ENCODE peak calls at places on chromosomes 6 and 20, in ten cellular contexts. E is naive thymus-derived CD4-positive, alpha-beta T cell; N is pancreas; O is adrenal gland; Q is fibroblast of lung; R is HCT116; H is lung; L is heart right ventricle; T is prostate gland; F is astrocyte. W is an unnamed sample. For H3K36me3, the result is how much of the 10 kb centered on the place peaks cover.

GRCh38 chr6:47767102-47767501 is 14.7 kb upstream of the OPN5 start:
- DNase-seq in E (no peak), N (no peak), O (no peak), Q (no peak), R (no peak), H (no peak), L (no peak), T (no peak), F (no peak), W (no peak)

GRCh38 chr6:15025416-15025815 is 220.5 kb upstream of the JARID2 start:
- DNase-seq in E (no peak), N (no peak), O (no peak), Q (no peak), R (no peak), H (no peak), L (no peak), T (no peak), F (no peak), W (no peak)

GRCh38 chr6:148700713-148701392 is 46.0 kb upstream of the UST start:
- DNase-seq in E (no peak), N (no peak), O (peak), Q (peak), R (no peak), H (no peak), L (no peak), T (no peak), F (peak), W (no peak)

GRCh38 chr20:60812561-60812960 is 439.5 kb upstream of the CDH4 start:
- DNase-seq in E (no peak), N (no peak), O (no peak), Q (no peak), R (no peak), H (no peak), L (no peak), T (no peak), F (no peak), W (no peak)

GRCh38 chr6:147366290-147366689 is 142.2 kb upstream of the SAMD5 start:
- DNase-seq in E (no peak), N (no peak), O (no peak), Q (peak), R (no peak), H (no peak), L (no peak), T (no peak), F (no peak), W (no peak)

GRCh38 chr20:46683939-46684750 is 5.1 kb downstream of the TP53RK start:
- DNase-seq in E (no peak), N (peak), O (peak), Q (peak), R (no peak), H (peak), L (peak), T (peak), F (peak), W (no peak)

GRCh38 chr6:169998457-169998856 is 247.0 kb downstream of the ERMARD start:
- DNase-seq in E (no peak), N (no peak), O (peak), Q (no peak), R (no peak), H (no peak), L (no peak), T (no peak), F (no peak), W (no peak)

GRCh38 chr6:33905081-33905609 is 101.3 kb upstream of the MLN start:
- DNase-seq in E (no peak), N (no peak), O (no peak), Q (no peak), R (no peak), H (no peak), L (no peak), T (no peak), F (no peak), W (no peak)

GRCh38 chr6:108562503-108562993 is 1.8 kb downstream of the FOXO3 start:
- DNase-seq in E (no peak), N (peak), O (peak), Q (peak), R (peak), H (peak), L (peak), T (peak), F (peak), W (no peak)

GRCh38 chr6:53020005-53020744 is 25.1 kb upstream of the GSTA4 start:
- DNase-seq in E (no peak), N (no peak), O (no peak), Q (peak), R (no peak), H (no peak), L (no peak), T (no peak), F (no peak), W (no peak)

GRCh38 chr20:51562334-51563140 is 20.0 kb upstream of the NFATC2 start:
- DNase-seq in E (peak), N (peak), O (peak), Q (peak), R (peak), H (peak), L (peak), T (peak), F (peak), W (no peak)

GRCh38 chr6:110944681-110945151 is 13.8 kb upstream of the GTF3C6 start:
- DNase-seq in E (peak), N (no peak), O (no peak), Q (peak), R (peak), H (no peak), L (no peak), T (no peak), F (peak), W (peak)

GRCh38 chr20:23086056-23086551 is at the start of gene CD93:
- DNase-seq in E (peak), N (no peak), O (peak), Q (no peak), R (no peak), H (no peak), L (peak), T (no peak), F (peak), W (no peak)

GRCh38 chr20:13008761-13009681 is at the start of gene SPTLC3:
- DNase-seq in E (no peak), N (peak), O (peak), Q (peak), R (no peak), H (peak), L (peak), T (peak), F (peak), W (no peak)

GRCh38 chr20:52494244-52494643 is 302.7 kb upstream of the ZFP64 start:
- DNase-seq in E (peak), N (no peak), O (peak), Q (peak), R (no peak), H (no peak), L (no peak), T (no peak), F (peak), W (no peak)

GRCh38 chr20:37534401-37535157 is 6.9 kb upstream of the BLCAP start:
- DNase-seq in E (no peak), N (peak), O (peak), Q (peak), R (peak), H (peak), L (peak), T (peak), F (peak), W (peak)

GRCh38 chr20:24102290-24102689 is 113.7 kb upstream of the GGTLC1 start:
- DNase-seq in E (no peak), N (no peak), O (no peak), Q (no peak), R (no peak), H (no peak), L (no peak), T (no peak), F (no peak), W (peak)

GRCh38 chr6:30544666-30545272 is 11.5 kb downstream of the GNL1 start:
- DNase-seq in E (no peak), N (peak), O (peak), Q (peak), R (peak), H (no peak), L (peak), T (no peak), F (peak), W (peak)

GRCh38 chr6:166580076-166581050 is 6.1 kb downstream of the RAMACL start:
- DNase-seq in E (no peak), N (no peak), O (no peak), Q (no peak), R (no peak), H (no peak), L (no peak), T (no peak), F (peak), W (no peak)

GRCh38 chr6:94769197-94769596 is 808.1 kb upstream of the MANEA start:
- DNase-seq in E (no peak), N (no peak), O (no peak), Q (no peak), R (no peak), H (no peak), L (no peak), T (no peak), F (no peak), W (no peak)

GRCh38 chr6:130371921-130372320 is 6.1 kb downstream of the TMEM200A start:
- DNase-seq in E (no peak), N (no peak), O (no peak), Q (no peak), R (no peak), H (no peak), L (no peak), T (no peak), F (no peak), W (no peak)

GRCh38 chr20:52941803-52942202 is 30.4 kb upstream of the TSHZ2 start:
- DNase-seq in E (no peak), N (no peak), O (no peak), Q (peak), R (no peak), H (no peak), L (no peak), T (no peak), F (no peak), W (no peak)

GRCh38 chr20:43379239-43379917 is 78.3 kb upstream of the SRSF6 start:
- DNase-seq in E (no peak), N (no peak), O (no peak), Q (peak), R (no peak), H (no peak), L (no peak), T (no peak), F (peak), W (no peak)

GRCh38 chr20:32902456-32903420 is 44.0 kb downstream of the EFCAB8 start:
- DNase-seq in E (peak), N (peak), O (peak), Q (peak), R (peak), H (peak), L (peak), T (peak), F (peak), W (peak)

GRCh38 chr6:142551145-142551811 is 249.5 kb downstream of the ADGRG6 start:
- DNase-seq in E (peak), N (no peak), O (no peak), Q (no peak), R (peak), H (no peak), L (no peak), T (peak), F (peak), W (no peak)

GRCh38 chr6:159077123-159077522 is 32.3 kb upstream of the TAGAP start:
- DNase-seq in E (no peak), N (no peak), O (peak), Q (no peak), R (no peak), H (no peak), L (no peak), T (no peak), F (no peak), W (no peak)

GRCh38 chr6:32700391-32701040 is 34.1 kb upstream of the HLA-DQB1 start:
- DNase-seq in E (no peak), N (peak), O (peak), Q (peak), R (peak), H (peak), L (peak), T (peak), F (peak), W (peak)

GRCh38 chr6:127243501-127243900 is 23.2 kb upstream of the RNF146 start:
- DNase-seq in E (no peak), N (no peak), O (no peak), Q (no peak), R (no peak), H (no peak), L (no peak), T (no peak), F (peak), W (no peak)

GRCh38 chr6:150363733-150364132 is 5.1 kb upstream of the IYD start:
- DNase-seq in E (no peak), N (no peak), O (no peak), Q (no peak), R (no peak), H (peak), L (no peak), T (no peak), F (no peak), W (no peak)

GRCh38 chr6:119137194-119138072 is 59.0 kb upstream of the FAM184A start:
- DNase-seq in E (no peak), N (no peak), O (peak), Q (peak), R (no peak), H (no peak), L (no peak), T (peak), F (no peak), W (no peak)

GRCh38 chr6:72525821-72526550 is 95.9 kb upstream of the KCNQ5 start:
- DNase-seq in E (no peak), N (no peak), O (no peak), Q (no peak), R (no peak), H (no peak), L (no peak), T (no peak), F (peak), W (no peak)

GRCh38 chr20:24909086-24909780 is 39.8 kb upstream of the CST7 start:
- DNase-seq in E (no peak), N (no peak), O (no peak), Q (no peak), R (no peak), H (no peak), L (no peak), T (no peak), F (no peak), W (no peak)

GRCh38 chr6:56652994-56653393 is 10.3 kb upstream of the DST start:
- DNase-seq in E (no peak), N (no peak), O (no peak), Q (peak), R (peak), H (no peak), L (no peak), T (no peak), F (peak), W (no peak)

GRCh38 chr20:15619341-15619740 is 953.9 kb downstream of the KIF16B start:
- DNase-seq in E (no peak), N (no peak), O (no peak), Q (no peak), R (no peak), H (no peak), L (no peak), T (no peak), F (no peak), W (no peak)

GRCh38 chr6:25370175-25371036 is 91.2 kb downstream of the CARMIL1 start:
- DNase-seq in E (no peak), N (no peak), O (no peak), Q (no peak), R (no peak), H (no peak), L (no peak), T (peak), F (no peak), W (no peak)

GRCh38 chr20:36527331-36528125 is 13.8 kb upstream of the MYL9 start:
- DNase-seq in E (no peak), N (peak), O (peak), Q (peak), R (no peak), H (no peak), L (no peak), T (no peak), F (no peak), W (no peak)

GRCh38 chr20:46458891-46459750 is 52.7 kb upstream of the ELMO2 start:
- DNase-seq in E (no peak), N (peak), O (no peak), Q (peak), R (no peak), H (peak), L (no peak), T (peak), F (no peak), W (no peak)

GRCh38 chr6:160386869-160387518 is 38.8 kb downstream of the SLC22A3 start:
- DNase-seq in E (no peak), N (peak), O (peak), Q (peak), R (peak), H (peak), L (no peak), T (peak), F (no peak), W (no peak)

DNA sequence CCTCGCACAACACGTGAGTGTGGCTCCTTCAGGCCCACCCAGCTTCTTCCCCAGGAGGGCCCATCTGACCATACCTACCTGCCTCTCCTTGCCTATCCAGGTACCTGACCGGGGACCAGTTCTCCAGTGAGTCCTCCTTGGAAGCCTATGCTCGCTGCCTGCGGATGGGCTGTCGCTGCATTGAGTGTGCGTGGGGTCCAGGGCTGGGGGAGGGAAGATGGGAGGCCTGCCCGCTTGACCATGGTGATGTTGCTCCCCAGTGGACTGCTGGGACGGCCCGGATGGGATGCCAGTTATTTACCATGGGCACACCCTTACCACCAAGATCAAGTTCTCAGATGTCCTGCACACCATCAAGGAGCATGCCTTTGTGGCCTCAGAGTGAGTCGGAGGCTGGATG is 26.5 kb downstream of the PLCG1 start:
- DNase-seq in E (no peak), N (no peak), O (no peak), Q (no peak), R (no peak), H (no peak), L (no peak), T (no peak), F (no peak), W (no peak)
- H3K36me3 ChIP-seq in E (half or more), N (under half), O (half or more), Q (under half), R (under half), H (half or more), L (half or more), T (under half), F (under half), W (under half)

GRCh38 chr6:44250067-44250717 is 3.3 kb downstream of the HSP90AB1 start:
- DNase-seq in E (no peak), N (no peak), O (no peak), Q (no peak), R (no peak), H (no peak), L (no peak), T (no peak), F (no peak), W (no peak)

GRCh38 chr6:44246663-44247337 is at the start of gene HSP90AB1:
- DNase-seq in E (peak), N (peak), O (peak), Q (peak), R (peak), H (peak), L (peak), T (peak), F (peak), W (peak)

GRCh38 chr6:44247338-44248302 is 719 bp downstream of the HSP90AB1 start:
- DNase-seq in E (peak), N (peak), O (peak), Q (peak), R (no peak), H (peak), L (peak), T (peak), F (no peak), W (peak)

GRCh38 chr6:44249082-44249748 is 2.3 kb downstream of the HSP90AB1 start:
- DNase-seq in E (no peak), N (no peak), O (no peak), Q (no peak), R (no peak), H (no peak), L (no peak), T (no peak), F (no peak), W (no peak)

GRCh38 chr6:44248579-44248978 is 1.7 kb downstream of the HSP90AB1 start:
- DNase-seq in E (no peak), N (no peak), O (no peak), Q (no peak), R (no peak), H (no peak), L (no peak), T (no peak), F (no peak), W (no peak)
- H3K36me3 ChIP-seq in E (under half), N (under half), O (half or more), Q (under half), R (half or more), H (under half), L (half or more), T (under half), F (under half), W (half or more)

DNA sequence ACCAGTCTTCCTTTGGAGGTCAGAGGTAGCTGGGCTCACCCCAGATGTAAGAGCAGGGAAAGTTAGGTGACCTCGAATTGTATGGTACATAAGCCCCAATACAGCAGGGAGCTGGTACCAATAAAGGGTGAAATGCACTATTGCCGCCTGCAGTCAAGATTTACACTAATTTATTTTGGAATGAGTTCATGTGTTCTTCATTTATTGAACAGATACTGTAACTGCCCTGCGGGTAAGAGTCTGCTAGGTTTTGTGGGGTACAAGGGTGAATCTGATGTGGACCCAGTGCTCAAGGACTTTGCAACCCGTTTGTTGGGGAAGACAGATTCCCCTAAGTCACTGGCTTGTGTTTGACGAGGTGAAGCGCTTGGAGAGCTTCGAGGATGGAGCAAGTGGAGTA is 2.5 kb upstream of the DNAJC5 start:
- DNase-seq in E (no peak), N (no peak), O (no peak), Q (no peak), R (no peak), H (no peak), L (no peak), T (no peak), F (no peak), W (no peak)
- H3K36me3 ChIP-seq in E (under half), N (under half), O (under half), Q (under half), R (under half), H (under half), L (half or more), T (under half), F (under half), W (under half)

DNA sequence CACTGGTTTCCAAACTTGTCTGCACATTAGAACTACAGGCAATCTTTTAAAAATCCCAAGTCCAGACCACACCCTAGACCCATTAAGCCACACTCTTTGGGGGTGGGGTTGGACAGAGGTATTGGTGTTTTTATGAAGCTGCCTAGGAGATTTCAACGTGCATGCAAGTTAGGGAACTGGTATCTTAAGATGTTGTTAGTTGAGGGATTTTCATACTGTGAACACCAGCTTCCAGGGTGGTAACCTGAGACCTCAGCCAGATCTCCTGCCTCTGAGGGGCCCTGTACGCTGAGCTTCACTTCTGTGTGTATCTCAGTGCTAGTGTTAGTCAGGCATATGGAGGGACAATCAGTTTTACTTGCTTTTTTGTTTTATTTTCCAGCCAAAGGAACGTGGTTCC is 138.0 kb downstream of the UTRN start:
- DNase-seq in E (no peak), N (no peak), O (no peak), Q (no peak), R (no peak), H (no peak), L (no peak), T (no peak), F (no peak), W (no peak)
- H3K36me3 ChIP-seq in E (under half), N (under half), O (under half), Q (under half), R (under half), H (under half), L (half or more), T (under half), F (under half), W (under half)

GRCh38 chr6:143792402-143793339 is 50.5 kb upstream of the LTV1 start:
- DNase-seq in E (no peak), N (no peak), O (no peak), Q (no peak), R (no peak), H (no peak), L (no peak), T (no peak), F (peak), W (no peak)
- H3K36me3 ChIP-seq in E (under half), N (under half), O (under half), Q (under half), R (under half), H (under half), L (half or more), T (under half), F (under half), W (under half)

GRCh38 chr20:20411841-20412240 is 43.9 kb downstream of the INSM1 start:
- DNase-seq in E (no peak), N (no peak), O (no peak), Q (no peak), R (no peak), H (no peak), L (no peak), T (no peak), F (no peak), W (no peak)

GRCh38 chr20:20411382-20411781 is 43.5 kb downstream of the INSM1 start:
- DNase-seq in E (no peak), N (no peak), O (no peak), Q (no peak), R (no peak), H (no peak), L (no peak), T (no peak), F (no peak), W (no peak)

GRCh38 chr20:20412750-20413149 is 44.8 kb downstream of the INSM1 start:
- DNase-seq in E (peak), N (no peak), O (no peak), Q (no peak), R (no peak), H (no peak), L (no peak), T (no peak), F (peak), W (no peak)

GRCh38 chr20:20409326-20409725 is 41.4 kb downstream of the INSM1 start:
- DNase-seq in E (no peak), N (no peak), O (no peak), Q (no peak), R (no peak), H (no peak), L (no peak), T (no peak), F (no peak), W (no peak)

GRCh38 chr20:20410678-20411077 is 42.8 kb downstream of the INSM1 start:
- DNase-seq in E (no peak), N (peak), O (peak), Q (no peak), R (no peak), H (no peak), L (peak), T (no peak), F (peak), W (no peak)
- H3K36me3 ChIP-seq in E (under half), N (under half), O (under half), Q (under half), R (under half), H (under half), L (under half), T (under half), F (under half), W (under half)